ENCODE peak calls at places on chromosomes 11 and 22, in five cellular contexts. One of them, this sample, is unnamed.

GRCh38 chr11:102306048-102306575 is 11.2 kb upstream of the BIRC3 start:
- DNase-seq in ovary: no peak
- DNase-seq in psoas muscle: no peak
- DNase-seq in left ventricle myocardium inferior: no peak
- DNase-seq in upper lobe of right lung: peak; percentile 87
- DNase-seq in this sample: peak; percentile 64

GRCh38 chr11:117538731-117539130 is 211.1 kb downstream of the CEP164 start:
- DNase-seq in left ventricle myocardium inferior: no peak
- DNase-seq in ovary: no peak
- DNase-seq in psoas muscle: no peak
- DNase-seq in upper lobe of right lung: no peak
- DNase-seq in this sample: peak; percentile 12

GRCh38 chr11:6067502-6067901 is 36.9 kb upstream of the OR56A1 start:
- DNase-seq in left ventricle myocardium inferior: no peak
- DNase-seq in psoas muscle: no peak
- DNase-seq in upper lobe of right lung: no peak
- DNase-seq in ovary: no peak
- DNase-seq in this sample: no peak

GRCh38 chr22:17120711-17121234 is 387 bp downstream of the TMEM121B start:
- DNase-seq in ovary: no peak
- DNase-seq in upper lobe of right lung: no peak
- DNase-seq in left ventricle myocardium inferior: no peak
- DNase-seq in psoas muscle: peak; percentile 55
- DNase-seq in this sample: no peak

GRCh38 chr22:42500164-42500835 is 19.3 kb downstream of the RRP7A start:
- DNase-seq in ovary: peak; percentile 95
- DNase-seq in psoas muscle: peak; percentile 93
- DNase-seq in upper lobe of right lung: peak; percentile 93
- DNase-seq in left ventricle myocardium inferior: peak; percentile 82
- DNase-seq in this sample: peak; percentile 95

GRCh38 chr11:60942207-60942606 is 9.8 kb downstream of the SLC15A3 start:
- DNase-seq in upper lobe of right lung: no peak
- DNase-seq in ovary: no peak
- DNase-seq in psoas muscle: no peak
- DNase-seq in left ventricle myocardium inferior: no peak
- DNase-seq in this sample: no peak

GRCh38 chr11:101397941-101398340 is 185.9 kb downstream of the TRPC6 start:
- DNase-seq in ovary: no peak
- DNase-seq in upper lobe of right lung: no peak
- DNase-seq in left ventricle myocardium inferior: no peak
- DNase-seq in psoas muscle: no peak
- DNase-seq in this sample: no peak

GRCh38 chr11:82782825-82783374 is 49.2 kb upstream of the FAM181B start:
- DNase-seq in psoas muscle: no peak
- DNase-seq in upper lobe of right lung: no peak
- DNase-seq in ovary: no peak
- DNase-seq in left ventricle myocardium inferior: no peak
- DNase-seq in this sample: no peak

GRCh38 chr22:49937758-49938564 is 19.5 kb downstream of the CRELD2 start:
- DNase-seq in ovary: no peak
- DNase-seq in upper lobe of right lung: peak; percentile 71
- DNase-seq in left ventricle myocardium inferior: no peak
- DNase-seq in psoas muscle: no peak
- DNase-seq in this sample: no peak

GRCh38 chr11:14645247-14645912 is 1.8 kb downstream of the PDE3B start:
- DNase-seq in upper lobe of right lung: no peak
- DNase-seq in ovary: no peak
- DNase-seq in psoas muscle: no peak
- DNase-seq in left ventricle myocardium inferior: no peak
- DNase-seq in this sample: no peak

GRCh38 chr22:30435674-30436126 is 10.1 kb downstream of the MTFP1 start:
- DNase-seq in upper lobe of right lung: no peak
- DNase-seq in psoas muscle: peak; percentile 64
- DNase-seq in ovary: no peak
- DNase-seq in left ventricle myocardium inferior: no peak
- DNase-seq in this sample: no peak

GRCh38 chr11:123431619-123432018 is 1.6 kb downstream of the GRAMD1B start:
- DNase-seq in upper lobe of right lung: no peak
- DNase-seq in left ventricle myocardium inferior: no peak
- DNase-seq in ovary: no peak
- DNase-seq in psoas muscle: no peak
- DNase-seq in this sample: no peak

GRCh38 chr22:37179622-37180420 is 8.2 kb downstream of the C1QTNF6 start:
- DNase-seq in psoas muscle: peak; percentile 57
- DNase-seq in left ventricle myocardium inferior: no peak
- DNase-seq in ovary: peak; percentile 16
- DNase-seq in upper lobe of right lung: peak; percentile 65
- DNase-seq in this sample: peak; percentile 49

GRCh38 chr22:44839061-44839460 is 86.7 kb downstream of the ARHGAP8 start:
- DNase-seq in psoas muscle: no peak
- DNase-seq in left ventricle myocardium inferior: no peak
- DNase-seq in ovary: peak; percentile 23
- DNase-seq in upper lobe of right lung: no peak
- DNase-seq in this sample: no peak

GRCh38 chr11:75667268-75667830 is 1.5 kb downstream of the MAP6 start:
- DNase-seq in left ventricle myocardium inferior: peak; percentile 33
- DNase-seq in ovary: peak; percentile 37
- DNase-seq in psoas muscle: no peak
- DNase-seq in upper lobe of right lung: peak; percentile 77
- DNase-seq in this sample: peak; percentile 84

GRCh38 chr11:113401718-113402117 is 14.1 kb downstream of the ANKK1 start:
- DNase-seq in upper lobe of right lung: peak; percentile 89
- DNase-seq in ovary: no peak
- DNase-seq in psoas muscle: peak; percentile 89
- DNase-seq in left ventricle myocardium inferior: peak; percentile 80
- DNase-seq in this sample: peak; percentile 66

GRCh38 chr11:68142028-68142412 is 20.8 kb upstream of the CHKA start:
- DNase-seq in psoas muscle: no peak
- DNase-seq in ovary: no peak
- DNase-seq in upper lobe of right lung: no peak
- DNase-seq in left ventricle myocardium inferior: no peak
- DNase-seq in this sample: peak; percentile 81

GRCh38 chr11:97072420-97072819 is 682.6 kb downstream of the JRKL start:
- DNase-seq in upper lobe of right lung: no peak
- DNase-seq in ovary: no peak
- DNase-seq in left ventricle myocardium inferior: no peak
- DNase-seq in psoas muscle: no peak
- DNase-seq in this sample: no peak

GRCh38 chr22:36332623-36333331 is 55.0 kb downstream of the MYH9 start:
- DNase-seq in left ventricle myocardium inferior: no peak
- DNase-seq in psoas muscle: no peak
- DNase-seq in ovary: no peak
- DNase-seq in upper lobe of right lung: no peak
- DNase-seq in this sample: peak; percentile 58

GRCh38 chr11:59706518-59707285 is 6.9 kb downstream of the OR10V1 start:
- DNase-seq in left ventricle myocardium inferior: no peak
- DNase-seq in ovary: no peak
- DNase-seq in psoas muscle: no peak
- DNase-seq in upper lobe of right lung: no peak
- DNase-seq in this sample: no peak

GRCh38 chr11:103587951-103588788 is 448.3 kb upstream of the DDI1 start:
- DNase-seq in psoas muscle: no peak
- DNase-seq in left ventricle myocardium inferior: no peak
- DNase-seq in upper lobe of right lung: no peak
- DNase-seq in ovary: no peak
- DNase-seq in this sample: no peak

GRCh38 chr11:15897211-15897960 is 459.0 kb downstream of the SOX6 start:
- DNase-seq in upper lobe of right lung: peak; percentile 35
- DNase-seq in psoas muscle: no peak
- DNase-seq in ovary: no peak
- DNase-seq in left ventricle myocardium inferior: no peak
- DNase-seq in this sample: no peak

GRCh38 chr11:109422755-109423113 is 744 bp downstream of the C11orf87 start:
- DNase-seq in psoas muscle: peak; percentile 46
- DNase-seq in ovary: no peak
- DNase-seq in upper lobe of right lung: no peak
- DNase-seq in left ventricle myocardium inferior: no peak
- DNase-seq in this sample: peak; percentile 70

GRCh38 chr11:128645968-128646367 is 47.9 kb upstream of the FLI1 start:
- DNase-seq in psoas muscle: no peak
- DNase-seq in upper lobe of right lung: no peak
- DNase-seq in left ventricle myocardium inferior: no peak
- DNase-seq in ovary: no peak
- DNase-seq in this sample: no peak

GRCh38 chr11:45664376-45665205 is 831 bp downstream of the CHST1 start:
- DNase-seq in upper lobe of right lung: no peak
- DNase-seq in left ventricle myocardium inferior: no peak
- DNase-seq in ovary: peak; percentile 39
- DNase-seq in psoas muscle: no peak
- DNase-seq in this sample: no peak

GRCh38 chr11:45665206-45665932 is at the start of gene CHST1:
- DNase-seq in left ventricle myocardium inferior: peak; percentile 70
- DNase-seq in upper lobe of right lung: peak; percentile 76
- DNase-seq in ovary: peak; percentile 65
- DNase-seq in psoas muscle: peak; percentile 77
- DNase-seq in this sample: peak; percentile 83

GRCh38 chr11:45667929-45668680 is 2.7 kb upstream of the CHST1 start:
- DNase-seq in upper lobe of right lung: no peak
- DNase-seq in ovary: no peak
- DNase-seq in psoas muscle: no peak
- DNase-seq in left ventricle myocardium inferior: no peak
- DNase-seq in this sample: no peak

GRCh38 chr11:45666648-45667642 is 1.5 kb upstream of the CHST1 start:
- DNase-seq in ovary: no peak
- DNase-seq in psoas muscle: no peak
- DNase-seq in upper lobe of right lung: no peak
- DNase-seq in left ventricle myocardium inferior: no peak
- DNase-seq in this sample: no peak

DNA sequence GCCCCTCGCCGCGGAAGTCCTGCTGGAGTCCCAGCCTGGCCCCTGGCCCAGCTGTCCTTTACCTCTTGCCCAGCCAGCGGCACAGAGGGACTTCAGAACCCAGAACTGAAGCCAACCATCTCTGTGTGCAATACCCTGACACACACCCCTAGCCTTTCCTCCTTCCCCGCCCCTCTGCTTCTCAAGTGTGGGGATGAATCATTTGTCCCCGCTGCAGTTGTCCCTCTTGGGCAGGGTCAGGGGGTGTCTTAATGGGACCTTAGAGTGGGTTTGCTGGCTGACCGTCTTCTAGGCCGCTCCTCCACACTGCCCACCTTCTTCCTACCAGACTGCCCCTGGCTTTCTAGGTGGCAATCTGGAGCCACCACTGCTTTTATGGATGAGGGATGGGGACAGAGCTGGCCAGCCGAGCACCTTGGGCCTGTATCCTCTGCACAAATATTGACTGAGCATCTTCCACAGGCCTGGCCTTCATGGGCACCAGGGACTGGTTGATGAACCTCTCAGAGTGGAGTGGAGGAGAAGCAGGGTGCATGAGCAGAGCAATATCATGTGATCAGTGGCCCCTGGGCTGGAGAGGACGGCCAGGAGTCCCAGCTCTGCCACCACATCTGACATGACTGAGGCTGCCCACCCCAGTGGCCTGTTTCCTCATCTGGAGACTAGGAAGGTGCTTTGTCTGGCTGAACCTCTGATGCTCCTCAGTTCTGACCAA is 668 bp upstream of the CHST1 start:
- DNase-seq in left ventricle myocardium inferior: no peak
- DNase-seq in upper lobe of right lung: no peak
- DNase-seq in psoas muscle: peak; percentile 75
- DNase-seq in ovary: no peak
- DNase-seq in this sample: no peak
- H3K27ac ChIP-seq in left ventricle myocardium inferior: peak overlapping the region; percentile 64
- H3K27ac ChIP-seq in upper lobe of right lung: no peak overlapping the region
- H3K27ac ChIP-seq in psoas muscle: no peak overlapping the region
- H3K27ac ChIP-seq in ovary: peak overlapping the region; percentile 63
- H3K27ac ChIP-seq in this sample: no peak overlapping the region

GRCh38 chr22:39908737-39909136 is 7.9 kb downstream of the GRAP2 start:
- DNase-seq in psoas muscle: no peak
- DNase-seq in ovary: no peak
- DNase-seq in left ventricle myocardium inferior: no peak
- DNase-seq in upper lobe of right lung: no peak
- DNase-seq in this sample: no peak
- H3K4me1 ChIP-seq in psoas muscle: no peaks in the 10 kb centered on the region
- H3K4me1 ChIP-seq in ovary: no peaks in the 10 kb centered on the region
- H3K4me1 ChIP-seq in left ventricle myocardium inferior: no peaks in the 10 kb centered on the region
- H3K4me1 ChIP-seq in upper lobe of right lung: no peaks in the 10 kb centered on the region
- H3K4me1 ChIP-seq in this sample: no peaks in the 10 kb centered on the region

DNA sequence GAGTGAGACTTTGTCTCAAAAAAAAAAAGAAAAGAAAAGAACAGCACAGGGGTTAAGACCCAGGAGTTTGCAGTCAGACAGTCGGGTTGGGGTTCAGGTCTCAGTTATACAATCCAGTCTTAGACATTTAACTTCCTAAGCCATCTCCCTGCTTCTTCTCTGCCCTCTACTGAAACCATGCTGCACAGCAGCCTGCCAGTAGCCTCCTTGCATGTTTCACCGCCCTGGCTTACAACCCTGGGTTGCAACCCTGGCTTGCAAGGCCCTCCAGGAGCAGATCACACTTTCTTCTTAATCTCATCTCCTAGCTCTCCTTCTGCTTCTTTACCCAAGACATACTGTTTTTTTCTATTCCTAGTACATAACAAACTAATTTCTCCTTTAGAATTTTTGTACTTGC is 5.9 kb upstream of the B3GAT3 start:
- DNase-seq in upper lobe of right lung: no peak
- DNase-seq in ovary: no peak
- DNase-seq in left ventricle myocardium inferior: no peak
- DNase-seq in psoas muscle: no peak
- DNase-seq in this sample: no peak
- TF ChIP-seq CTCF in upper lobe of right lung: no peak
- TF ChIP-seq CTCF in ovary: no peak
- TF ChIP-seq CTCF in left ventricle myocardium inferior: no peak
- TF ChIP-seq CTCF in psoas muscle: no peak
- TF ChIP-seq CTCF in this sample: no peak

GRCh38 chr11:973237-973636 is 47.6 kb downstream of the AP2A2 start:
- DNase-seq in upper lobe of right lung: no peak
- DNase-seq in psoas muscle: no peak
- DNase-seq in left ventricle myocardium inferior: no peak
- DNase-seq in ovary: no peak
- DNase-seq in this sample: no peak
- H3K27ac ChIP-seq in upper lobe of right lung: no peak overlapping the region
- H3K27ac ChIP-seq in psoas muscle: no peak overlapping the region
- H3K27ac ChIP-seq in left ventricle myocardium inferior: no peak overlapping the region
- H3K27ac ChIP-seq in ovary: no peak overlapping the region
- H3K27ac ChIP-seq in this sample: no peak overlapping the region